ENCODE peak calls at places on chromosomes 12 and 14, in seven cellular contexts. S, O, Y, Q, E, B and F are unnamed samples.

GRCh38 chr12:106107566-106107965 is 31.2 kb downstream of the NUAK1 start:
- ATAC-seq in Q (no peak), B (no peak), E (no peak), Y (no peak), O (no peak), S (no peak), F (no peak)

GRCh38 chr14:72247896-72248295 is 315.7 kb downstream of the RGS6 start:
- ATAC-seq in Q (no peak), Y (no peak), S (no peak), O (no peak), E (no peak), B (no peak), F (no peak)

GRCh38 chr14:54366726-54367707 is 29.8 kb upstream of the CDKN3 start:
- ATAC-seq in B (peak; percentile 97), O (peak; percentile 86), S (peak; percentile 98), Q (peak; percentile 44), E (peak; percentile 97), Y (peak; percentile 95), F (peak; percentile 43)

GRCh38 chr14:72439707-72440106 is 454.2 kb downstream of the DPF3 start:
- ATAC-seq in Q (no peak), O (no peak), S (no peak), Y (peak; percentile 48), E (no peak), B (no peak), F (no peak)

GRCh38 chr12:94193168-94193567 is 44.8 kb downstream of the PLXNC1 start:
- ATAC-seq in Y (peak; percentile 71), E (no peak), Q (no peak), B (no peak), S (no peak), O (no peak), F (no peak)

GRCh38 chr14:65880507-65880906 is 468.0 kb downstream of the FUT8 start:
- ATAC-seq in Y (no peak), Q (no peak), E (no peak), O (no peak), S (no peak), B (no peak), F (no peak)

GRCh38 chr12:85504164-85504563 is 224.1 kb downstream of the ALX1 start:
- ATAC-seq in E (no peak), S (no peak), Q (no peak), B (no peak), Y (no peak), O (no peak), F (no peak)

GRCh38 chr12:74537126-74537706 is 419 bp upstream of the ATXN7L3B start:
- ATAC-seq in B (peak; percentile 30), O (no peak), E (peak; percentile 72), Y (peak; percentile 45), Q (peak; percentile 72), S (peak; percentile 59), F (peak; percentile 50)

GRCh38 chr12:68632486-68632885 is 21.8 kb downstream of the RAP1B start:
- ATAC-seq in O (no peak), Y (peak; percentile 2), E (no peak), Q (no peak), B (no peak), S (no peak), F (no peak)

GRCh38 chr12:128012110-128012509 is 254.9 kb upstream of the TMEM132C start:
- ATAC-seq in Y (no peak), Q (no peak), S (no peak), O (no peak), B (no peak), E (no peak), F (no peak)

GRCh38 chr12:72444566-72444965 is 172.4 kb downstream of the TRHDE start:
- ATAC-seq in B (no peak), E (no peak), O (peak; percentile 48), S (no peak), Y (no peak), Q (no peak), F (no peak)

GRCh38 chr12:89391726-89392336 is 39.5 kb upstream of the DUSP6 start:
- ATAC-seq in Q (no peak), S (no peak), E (no peak), B (no peak), Y (no peak), O (no peak), F (no peak)

GRCh38 chr12:89392401-89392800 is 40.1 kb upstream of the DUSP6 start:
- ATAC-seq in S (no peak), O (no peak), E (no peak), Q (no peak), Y (no peak), B (no peak), F (no peak)

GRCh38 chr12:89393551-89394121 is 41.3 kb upstream of the DUSP6 start:
- ATAC-seq in Q (no peak), E (no peak), Y (no peak), S (no peak), B (peak; percentile 86), O (no peak), F (no peak)

GRCh38 chr12:89390802-89391673 is 38.7 kb upstream of the DUSP6 start:
- ATAC-seq in E (no peak), O (no peak), Q (peak; percentile 38), B (peak; percentile 29), S (peak; percentile 20), Y (no peak), F (no peak)

DNA sequence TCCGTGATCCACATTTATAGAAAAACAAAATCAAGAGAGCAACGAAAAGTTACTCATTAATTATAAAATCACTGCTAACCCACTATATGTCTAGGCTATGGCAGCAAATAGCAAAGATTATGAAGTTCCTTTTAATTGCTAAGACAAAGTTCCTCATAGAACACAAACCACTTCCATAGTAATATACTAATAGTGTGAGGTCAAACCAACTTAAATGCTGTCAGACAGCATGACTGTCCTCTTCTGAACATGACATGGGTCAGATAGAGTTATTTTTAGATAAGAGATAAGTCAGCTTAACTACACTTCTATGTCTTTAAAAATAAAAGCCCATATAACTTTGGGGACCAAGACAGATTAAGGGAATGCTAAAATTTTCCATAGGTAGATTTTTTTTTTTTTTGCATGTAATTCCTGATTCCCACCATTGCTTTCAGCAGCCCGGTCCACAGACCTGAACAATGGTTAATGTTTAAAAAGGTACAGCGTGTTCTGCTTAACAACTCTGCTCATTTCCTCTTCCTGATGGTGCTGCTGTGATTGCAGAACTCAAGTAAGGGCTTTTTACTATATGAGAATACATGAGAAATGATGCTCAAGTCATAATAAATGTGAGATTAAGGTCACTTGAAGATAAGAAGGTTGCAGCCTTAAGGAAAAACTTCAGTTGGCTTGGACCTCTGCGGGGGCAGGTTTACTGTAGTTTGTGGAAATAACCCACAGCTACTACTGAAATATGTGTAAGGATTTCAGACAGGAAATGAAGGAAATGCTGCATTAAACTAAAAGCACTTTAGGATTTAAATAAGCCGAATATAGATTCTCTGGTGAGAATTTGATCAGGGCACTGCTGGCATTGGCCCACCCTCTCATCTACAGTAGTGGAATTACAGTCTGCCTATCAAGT is 37.7 kb upstream of the DUSP6 start:
- ATAC-seq in Y (no peak), S (no peak), B (no peak), O (no peak), Q (peak; percentile 81), E (no peak), F (peak; percentile 65)
- TF ChIP-seq POLR2AphosphoS5 in Y (no peak), S (no peak), B (no peak), O (no peak), Q (peak; percentile 22), E (no peak), F (peak; percentile 32)

GRCh38 chr12:109111775-109112491 is 4.5 kb upstream of the ACACB start:
- ATAC-seq in E (peak; percentile 63), O (peak; percentile 52), Q (peak; percentile 79), S (peak; percentile 74), Y (peak; percentile 60), B (peak; percentile 67), F (no peak)

GRCh38 chr12:109115404-109115757 is 1.0 kb upstream of the ACACB start:
- ATAC-seq in Y (no peak), O (no peak), E (no peak), S (no peak), B (no peak), Q (no peak), F (no peak)

GRCh38 chr12:109114644-109115043 is 1.7 kb upstream of the ACACB start:
- ATAC-seq in B (no peak), Y (no peak), Q (no peak), S (no peak), O (no peak), E (no peak), F (no peak)

GRCh38 chr12:109113661-109114321 is 2.6 kb upstream of the ACACB start:
- ATAC-seq in O (no peak), E (no peak), B (no peak), Q (no peak), S (no peak), Y (no peak), F (no peak)

DNA sequence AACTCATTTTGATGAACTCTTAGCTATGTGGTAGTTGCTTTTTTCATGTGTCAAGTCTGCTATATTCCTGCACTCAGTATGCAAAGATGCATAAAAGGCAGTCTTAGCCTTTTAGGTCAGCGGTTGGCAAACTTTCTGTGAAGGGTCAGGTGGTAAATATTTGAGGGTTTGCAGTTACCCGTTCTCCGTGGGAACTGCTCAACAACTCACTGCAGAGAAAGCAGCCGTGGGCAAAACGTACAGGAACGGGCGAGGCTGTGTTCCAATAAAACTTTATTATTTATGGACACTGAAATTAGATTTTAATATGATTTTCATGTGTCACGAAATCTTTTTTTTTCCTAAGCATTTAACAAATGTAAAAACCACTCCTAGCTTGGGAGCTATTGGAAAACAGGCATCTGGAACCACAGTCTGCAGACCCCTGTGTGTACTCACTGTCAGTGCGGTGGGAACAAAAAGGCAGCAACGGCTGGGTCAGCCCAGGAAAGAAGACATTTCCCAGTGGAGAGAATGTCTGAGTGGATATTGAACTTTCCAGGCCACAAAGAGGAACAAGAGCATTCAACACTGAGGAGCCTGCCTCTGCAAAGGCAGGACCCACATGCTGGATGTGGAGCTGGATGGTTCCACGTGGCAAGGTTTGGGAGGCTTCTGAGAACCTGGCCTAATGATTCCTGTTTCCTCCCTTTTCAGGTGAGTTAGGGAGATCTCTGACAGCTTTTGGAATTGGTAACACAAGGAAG is 3.5 kb upstream of the ACACB start:
- ATAC-seq in S (no peak), O (no peak), B (no peak), E (no peak), Q (no peak), Y (no peak), F (no peak)
- H3K4me1 ChIP-seq in S (no peaks in the 10 kb centered on the region), O (peaks cover 9% of the 10 kb centered on the region), B (peaks cover 8% of the 10 kb centered on the region), E (peaks cover 18% of the 10 kb centered on the region), Q (peaks cover 30% of the 10 kb centered on the region), Y (no peaks in the 10 kb centered on the region), F (peaks cover 31% of the 10 kb centered on the region)

DNA sequence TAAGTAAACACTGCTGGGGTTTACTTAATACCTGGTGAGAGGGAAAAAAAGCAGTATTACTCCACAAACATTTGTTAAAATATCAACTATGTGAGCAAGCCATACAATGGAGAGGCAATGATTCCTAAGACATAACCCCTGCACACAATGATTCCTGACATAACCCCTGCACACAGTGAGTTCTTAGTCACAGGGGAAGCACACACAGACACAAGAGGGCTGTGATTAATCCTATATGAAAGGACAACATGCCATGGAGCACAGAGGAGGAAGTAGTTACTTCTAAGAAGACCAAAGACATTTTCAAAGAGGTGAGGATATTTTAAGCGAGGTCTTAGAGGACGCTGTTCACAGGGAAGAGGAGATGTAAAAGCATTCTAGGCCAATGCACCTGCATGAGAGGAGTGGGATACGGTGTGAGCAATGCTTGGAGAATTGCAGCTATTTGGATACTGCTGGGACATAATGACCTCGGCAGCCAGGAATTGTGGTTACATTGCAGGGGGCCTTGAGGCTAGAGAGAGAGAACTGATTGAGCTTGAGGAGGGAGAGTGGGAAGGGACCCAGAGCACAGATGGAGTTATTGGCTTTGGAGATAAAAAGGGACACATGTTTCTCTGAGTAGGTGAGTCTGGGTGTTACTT is 211.9 kb downstream of the APAF1 start:
- ATAC-seq in E (no peak), Q (no peak), Y (no peak), S (no peak), B (no peak), O (peak; percentile 96), F (no peak)
- TF ChIP-seq POLR2AphosphoS5 in E (no peak), Q (no peak), Y (no peak), S (no peak), B (no peak), O (no peak), F (no peak)

GRCh38 chr12:5513406-5513805 is 81.5 kb downstream of the NTF3 start:
- ATAC-seq in O (no peak), E (no peak), S (no peak), Q (no peak), B (no peak), Y (no peak), F (no peak)
- H3K4me1 ChIP-seq in O (peaks cover 12% of the 10 kb centered on the region), E (no peaks in the 10 kb centered on the region), S (no peaks in the 10 kb centered on the region), Q (peaks cover 12% of the 10 kb centered on the region), B (no peaks in the 10 kb centered on the region), Y (no peaks in the 10 kb centered on the region), F (peaks cover 23% of the 10 kb centered on the region)